ENCODE peak calls at places on chromosomes 12 and 14, in eight cellular contexts. One of them, this sample, is unnamed.

GRCh38 chr12:5154091-5154490 is 110.4 kb downstream of the KCNA5 start:
- DNase-seq in endothelial cell: no peak
- DNase-seq in suprapubic skin: no peak
- DNase-seq in mucosa of descending colon: no peak
- DNase-seq in RWPE1: no peak
- DNase-seq in cardiac fibroblast: no peak
- DNase-seq in ascending aorta: no peak
- DNase-seq in HFF-Myc: no peak
- DNase-seq in this sample: no peak

GRCh38 chr14:47675489-47676300 is at the start of gene MDGA2:
- DNase-seq in endothelial cell: peak
- DNase-seq in RWPE1: peak
- DNase-seq in ascending aorta: no peak
- DNase-seq in mucosa of descending colon: peak
- DNase-seq in cardiac fibroblast: no peak
- DNase-seq in suprapubic skin: no peak
- DNase-seq in HFF-Myc: no peak
- DNase-seq in this sample: peak

GRCh38 chr12:19577131-19577530 is 137.8 kb downstream of the AEBP2 start:
- DNase-seq in HFF-Myc: no peak
- DNase-seq in endothelial cell: no peak
- DNase-seq in mucosa of descending colon: no peak
- DNase-seq in ascending aorta: no peak
- DNase-seq in cardiac fibroblast: no peak
- DNase-seq in RWPE1: no peak
- DNase-seq in suprapubic skin: no peak
- DNase-seq in this sample: no peak

GRCh38 chr12:123105427-123105826 is 45.5 kb downstream of the PITPNM2 start:
- DNase-seq in suprapubic skin: no peak
- DNase-seq in mucosa of descending colon: no peak
- DNase-seq in HFF-Myc: no peak
- DNase-seq in RWPE1: no peak
- DNase-seq in endothelial cell: peak
- DNase-seq in cardiac fibroblast: no peak
- DNase-seq in ascending aorta: no peak
- DNase-seq in this sample: peak

GRCh38 chr14:99644035-99644587 is 818 bp upstream of the HHIPL1 start:
- DNase-seq in cardiac fibroblast: no peak
- DNase-seq in RWPE1: no peak
- DNase-seq in suprapubic skin: no peak
- DNase-seq in HFF-Myc: no peak
- DNase-seq in ascending aorta: no peak
- DNase-seq in mucosa of descending colon: no peak
- DNase-seq in endothelial cell: no peak
- DNase-seq in this sample: no peak

GRCh38 chr12:5554711-5555110 is 122.8 kb downstream of the NTF3 start:
- DNase-seq in suprapubic skin: no peak
- DNase-seq in RWPE1: no peak
- DNase-seq in HFF-Myc: peak
- DNase-seq in cardiac fibroblast: no peak
- DNase-seq in endothelial cell: no peak
- DNase-seq in ascending aorta: no peak
- DNase-seq in mucosa of descending colon: no peak
- DNase-seq in this sample: no peak

GRCh38 chr12:618626-619025 is 44.6 kb downstream of the NINJ2 start:
- DNase-seq in HFF-Myc: no peak
- DNase-seq in RWPE1: no peak
- DNase-seq in suprapubic skin: no peak
- DNase-seq in endothelial cell: no peak
- DNase-seq in ascending aorta: no peak
- DNase-seq in mucosa of descending colon: no peak
- DNase-seq in cardiac fibroblast: no peak
- DNase-seq in this sample: no peak

GRCh38 chr12:77591959-77592358 is 238.7 kb upstream of the NAV3 start:
- DNase-seq in mucosa of descending colon: no peak
- DNase-seq in ascending aorta: no peak
- DNase-seq in suprapubic skin: no peak
- DNase-seq in RWPE1: no peak
- DNase-seq in cardiac fibroblast: no peak
- DNase-seq in endothelial cell: no peak
- DNase-seq in HFF-Myc: no peak
- DNase-seq in this sample: no peak

GRCh38 chr14:83019744-83020414 is 1486.2 kb upstream of the SEL1L start:
- DNase-seq in ascending aorta: no peak
- DNase-seq in endothelial cell: no peak
- DNase-seq in HFF-Myc: no peak
- DNase-seq in mucosa of descending colon: no peak
- DNase-seq in cardiac fibroblast: no peak
- DNase-seq in RWPE1: no peak
- DNase-seq in suprapubic skin: no peak
- DNase-seq in this sample: no peak

GRCh38 chr14:99325591-99325990 is 53.6 kb upstream of the BCL11B start:
- DNase-seq in endothelial cell: no peak
- DNase-seq in RWPE1: no peak
- DNase-seq in mucosa of descending colon: no peak
- DNase-seq in HFF-Myc: no peak
- DNase-seq in suprapubic skin: peak
- DNase-seq in ascending aorta: no peak
- DNase-seq in cardiac fibroblast: no peak
- DNase-seq in this sample: no peak

GRCh38 chr12:109462868-109463692 is 14.0 kb downstream of the KCTD10 start:
- DNase-seq in mucosa of descending colon: peak
- DNase-seq in HFF-Myc: peak
- DNase-seq in cardiac fibroblast: peak
- DNase-seq in suprapubic skin: peak
- DNase-seq in RWPE1: peak
- DNase-seq in ascending aorta: peak
- DNase-seq in endothelial cell: peak
- DNase-seq in this sample: peak

GRCh38 chr12:23954332-23954731 is 4.9 kb upstream of the SOX5 start:
- DNase-seq in ascending aorta: no peak
- DNase-seq in suprapubic skin: no peak
- DNase-seq in mucosa of descending colon: no peak
- DNase-seq in endothelial cell: no peak
- DNase-seq in HFF-Myc: no peak
- DNase-seq in RWPE1: no peak
- DNase-seq in cardiac fibroblast: no peak
- DNase-seq in this sample: no peak

GRCh38 chr14:73741386-73741875 is 27.2 kb upstream of the PNMA1 start:
- DNase-seq in mucosa of descending colon: peak
- DNase-seq in cardiac fibroblast: peak
- DNase-seq in endothelial cell: peak
- DNase-seq in ascending aorta: peak
- DNase-seq in RWPE1: peak
- DNase-seq in HFF-Myc: no peak
- DNase-seq in suprapubic skin: peak
- DNase-seq in this sample: peak

GRCh38 chr14:30888480-30889243 is 14.3 kb downstream of the COCH start:
- DNase-seq in endothelial cell: no peak
- DNase-seq in mucosa of descending colon: no peak
- DNase-seq in HFF-Myc: no peak
- DNase-seq in cardiac fibroblast: no peak
- DNase-seq in suprapubic skin: no peak
- DNase-seq in RWPE1: no peak
- DNase-seq in ascending aorta: no peak
- DNase-seq in this sample: no peak

GRCh38 chr14:30893819-30894218 is 19.5 kb downstream of the COCH start:
- DNase-seq in ascending aorta: no peak
- DNase-seq in mucosa of descending colon: no peak
- DNase-seq in cardiac fibroblast: no peak
- DNase-seq in suprapubic skin: no peak
- DNase-seq in HFF-Myc: no peak
- DNase-seq in RWPE1: no peak
- DNase-seq in endothelial cell: no peak
- DNase-seq in this sample: no peak

GRCh38 chr14:30884925-30885324 is 10.6 kb downstream of the COCH start:
- DNase-seq in RWPE1: no peak
- DNase-seq in HFF-Myc: no peak
- DNase-seq in cardiac fibroblast: no peak
- DNase-seq in ascending aorta: no peak
- DNase-seq in endothelial cell: no peak
- DNase-seq in suprapubic skin: no peak
- DNase-seq in mucosa of descending colon: no peak
- DNase-seq in this sample: no peak

GRCh38 chr14:30885840-30886740 is 11.7 kb downstream of the COCH start:
- DNase-seq in ascending aorta: no peak
- DNase-seq in endothelial cell: no peak
- DNase-seq in mucosa of descending colon: no peak
- DNase-seq in HFF-Myc: no peak
- DNase-seq in RWPE1: no peak
- DNase-seq in suprapubic skin: no peak
- DNase-seq in cardiac fibroblast: peak
- DNase-seq in this sample: no peak

GRCh38 chr14:30889244-30889594 is 14.9 kb downstream of the COCH start:
- DNase-seq in ascending aorta: no peak
- DNase-seq in mucosa of descending colon: no peak
- DNase-seq in RWPE1: no peak
- DNase-seq in cardiac fibroblast: no peak
- DNase-seq in endothelial cell: no peak
- DNase-seq in suprapubic skin: no peak
- DNase-seq in HFF-Myc: no peak
- DNase-seq in this sample: no peak
- TF ChIP-seq CTCF in ascending aorta: no peak
- TF ChIP-seq CTCF in mucosa of descending colon: no peak
- TF ChIP-seq CTCF in RWPE1: no peak
- TF ChIP-seq CTCF in cardiac fibroblast: no peak
- TF ChIP-seq CTCF in endothelial cell: no peak
- TF ChIP-seq CTCF in suprapubic skin: no peak
- TF ChIP-seq CTCF in HFF-Myc: no peak
- TF ChIP-seq CTCF in this sample: no peak

GRCh38 chr12:48183091-48183875 is at the start of gene CCDC184:
- DNase-seq in endothelial cell: peak
- DNase-seq in suprapubic skin: peak
- DNase-seq in cardiac fibroblast: peak
- DNase-seq in ascending aorta: peak
- DNase-seq in RWPE1: peak
- DNase-seq in HFF-Myc: peak
- DNase-seq in mucosa of descending colon: peak
- DNase-seq in this sample: peak
- TF ChIP-seq CTCF in endothelial cell: no peak
- TF ChIP-seq CTCF in suprapubic skin: peak
- TF ChIP-seq CTCF in cardiac fibroblast: peak
- TF ChIP-seq CTCF in ascending aorta: peak
- TF ChIP-seq CTCF in RWPE1: peak
- TF ChIP-seq CTCF in HFF-Myc: peak
- TF ChIP-seq CTCF in mucosa of descending colon: no peak
- TF ChIP-seq CTCF in this sample: no peak

GRCh38 chr12:93569301-93569655 is 3.2 kb upstream of the SOCS2 start:
- DNase-seq in suprapubic skin: no peak
- DNase-seq in HFF-Myc: no peak
- DNase-seq in cardiac fibroblast: no peak
- DNase-seq in endothelial cell: no peak
- DNase-seq in RWPE1: no peak
- DNase-seq in mucosa of descending colon: no peak
- DNase-seq in ascending aorta: no peak
- DNase-seq in this sample: peak

GRCh38 chr12:93570552-93571359 is 1.7 kb upstream of the SOCS2 start:
- DNase-seq in ascending aorta: peak
- DNase-seq in suprapubic skin: peak
- DNase-seq in mucosa of descending colon: peak
- DNase-seq in cardiac fibroblast: peak
- DNase-seq in endothelial cell: peak
- DNase-seq in HFF-Myc: peak
- DNase-seq in RWPE1: peak
- DNase-seq in this sample: peak

GRCh38 chr12:93571360-93571853 is 1.1 kb upstream of the SOCS2 start:
- DNase-seq in mucosa of descending colon: peak
- DNase-seq in endothelial cell: peak
- DNase-seq in suprapubic skin: peak
- DNase-seq in ascending aorta: peak
- DNase-seq in HFF-Myc: no peak
- DNase-seq in RWPE1: peak
- DNase-seq in cardiac fibroblast: peak
- DNase-seq in this sample: peak

GRCh38 chr12:93568091-93568490 is 4.4 kb upstream of the SOCS2 start:
- DNase-seq in RWPE1: no peak
- DNase-seq in ascending aorta: no peak
- DNase-seq in suprapubic skin: no peak
- DNase-seq in endothelial cell: no peak
- DNase-seq in cardiac fibroblast: no peak
- DNase-seq in HFF-Myc: no peak
- DNase-seq in mucosa of descending colon: no peak
- DNase-seq in this sample: no peak

DNA sequence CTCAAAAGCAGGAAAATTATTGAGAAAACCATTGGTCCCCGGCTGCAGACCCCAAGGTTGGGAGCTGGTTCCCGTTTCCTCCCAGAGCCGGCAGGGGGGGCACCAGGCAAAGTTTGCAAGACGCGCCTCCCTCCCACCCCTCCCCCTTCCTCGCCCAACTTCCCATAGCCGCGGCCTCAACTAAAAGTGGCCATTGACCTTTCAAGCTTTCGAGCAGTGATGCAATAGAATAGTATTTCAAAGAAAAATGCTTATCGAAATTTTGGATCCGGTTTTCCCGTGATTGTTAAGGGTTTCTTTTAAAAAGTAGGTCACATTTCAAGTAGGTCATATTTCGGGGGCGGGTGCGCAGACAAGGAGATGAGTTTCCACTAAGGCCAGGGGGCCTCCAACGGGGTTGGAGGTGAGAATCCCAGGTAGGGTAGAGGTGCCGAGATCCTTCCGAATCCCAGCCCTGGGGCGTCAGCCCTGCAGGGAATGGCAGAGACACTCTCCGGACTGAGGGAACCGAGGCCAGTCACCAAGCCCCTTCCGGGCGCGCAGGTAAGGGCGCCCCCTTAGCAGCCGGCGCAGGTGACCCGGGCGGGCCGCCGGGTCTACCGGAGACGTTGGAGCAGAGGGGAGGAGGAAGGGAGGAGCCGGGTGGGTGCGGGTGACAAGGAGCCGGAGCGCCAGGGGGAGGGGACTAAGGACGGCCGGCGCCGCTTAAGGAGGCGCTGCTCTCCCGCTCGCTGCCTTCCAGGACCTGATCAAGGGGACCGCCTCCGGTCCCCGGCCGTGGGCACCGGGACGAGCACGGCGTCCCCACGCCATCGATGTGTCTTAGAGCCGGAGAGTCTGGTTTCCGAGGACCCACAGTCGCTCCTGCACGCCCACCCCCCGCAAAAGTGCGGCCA is 2.6 kb upstream of the SOCS2 start:
- DNase-seq in ascending aorta: peak
- DNase-seq in suprapubic skin: peak
- DNase-seq in mucosa of descending colon: peak
- DNase-seq in cardiac fibroblast: peak
- DNase-seq in HFF-Myc: no peak
- DNase-seq in RWPE1: peak
- DNase-seq in endothelial cell: peak
- DNase-seq in this sample: peak
- TF ChIP-seq CTCF in ascending aorta: peak
- TF ChIP-seq CTCF in suprapubic skin: peak
- TF ChIP-seq CTCF in mucosa of descending colon: peak
- TF ChIP-seq CTCF in cardiac fibroblast: peak
- TF ChIP-seq CTCF in HFF-Myc: peak
- TF ChIP-seq CTCF in RWPE1: peak
- TF ChIP-seq CTCF in endothelial cell: peak
- TF ChIP-seq CTCF in this sample: peak

DNA sequence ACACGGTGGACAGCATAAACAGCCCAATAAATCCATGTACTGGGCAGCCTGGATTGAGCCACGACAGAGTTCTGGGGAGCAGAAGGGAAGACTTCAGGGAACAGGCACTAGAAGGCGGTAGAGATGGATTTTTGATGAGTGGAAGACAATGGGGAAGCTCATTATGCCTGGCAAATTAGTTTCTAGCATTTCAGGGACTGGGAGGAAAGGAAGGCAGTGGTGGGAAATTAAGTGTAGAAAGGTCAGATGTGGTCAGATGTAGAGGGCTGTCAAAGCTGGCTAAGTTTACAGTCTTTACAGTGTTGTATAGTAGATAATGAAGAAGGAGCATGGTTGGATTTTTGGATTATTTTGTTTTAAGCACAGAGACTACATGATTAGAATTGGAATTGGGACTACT is 9.1 kb downstream of the EGLN3 start:
- DNase-seq in RWPE1: no peak
- DNase-seq in suprapubic skin: no peak
- DNase-seq in cardiac fibroblast: no peak
- DNase-seq in mucosa of descending colon: no peak
- DNase-seq in endothelial cell: no peak
- DNase-seq in ascending aorta: no peak
- DNase-seq in HFF-Myc: no peak
- DNase-seq in this sample: no peak
- TF ChIP-seq CTCF in RWPE1: no peak
- TF ChIP-seq CTCF in suprapubic skin: no peak
- TF ChIP-seq CTCF in cardiac fibroblast: no peak
- TF ChIP-seq CTCF in mucosa of descending colon: no peak
- TF ChIP-seq CTCF in endothelial cell: no peak
- TF ChIP-seq CTCF in ascending aorta: no peak
- TF ChIP-seq CTCF in HFF-Myc: no peak
- TF ChIP-seq CTCF in this sample: no peak